ENCODE peak calls at places on chromosome 6, in four cellular contexts. B, X, A and L are unnamed samples.

GRCh38 chr6:88588938-88589337 is 374.5 kb downstream of the RNGTT start:
- DNase-seq in B (no peak), X (no peak), A (no peak), L (no peak)

GRCh38 chr6:152338335-152339125 is 298.6 kb downstream of the SYNE1 start:
- DNase-seq in B (no peak), X (peak; percentile 57), A (no peak), L (no peak)

GRCh38 chr6:3808759-3809514 is 40.2 kb upstream of the FAM50B start:
- DNase-seq in B (no peak), X (no peak), A (no peak), L (no peak)

GRCh38 chr6:14673201-14673600 is 555.6 kb downstream of the CD83 start:
- DNase-seq in B (no peak), X (no peak), A (no peak), L (no peak)

GRCh38 chr6:104955927-104956662 is 812 bp upstream of the LIN28B start:
- DNase-seq in B (no peak), X (peak; percentile 55), A (no peak), L (no peak)

GRCh38 chr6:13666194-13667105 is 45.2 kb downstream of the RANBP9 start:
- DNase-seq in B (no peak), X (no peak), A (peak; percentile 41), L (no peak)

GRCh38 chr6:16721977-16722376 is 39.3 kb downstream of the ATXN1 start:
- DNase-seq in B (no peak), X (no peak), A (no peak), L (no peak)

GRCh38 chr6:82178084-82178758 is 69.3 kb downstream of the IBTK start:
- DNase-seq in B (no peak), X (no peak), A (no peak), L (no peak)

GRCh38 chr6:48535569-48535968 is 424.6 kb upstream of the PTCHD4 start:
- DNase-seq in B (no peak), X (no peak), A (peak; percentile 7), L (no peak)

GRCh38 chr6:43773050-43773956 is 3.3 kb downstream of the VEGFA start:
- DNase-seq in B (no peak), X (no peak), A (no peak), L (peak; percentile 68)

GRCh38 chr6:157468574-157468973 is 87.6 kb downstream of the ZDHHC14 start:
- DNase-seq in B (no peak), X (no peak), A (no peak), L (no peak)

GRCh38 chr6:43628392-43629103 is 516 bp downstream of the GTPBP2 start:
- DNase-seq in B (no peak), X (peak; percentile 32), A (no peak), L (peak; percentile 56)

GRCh38 chr6:140441256-140441655 is 1066.8 kb upstream of the CITED2 start:
- DNase-seq in B (no peak), X (peak; percentile 49), A (no peak), L (no peak)

GRCh38 chr6:62042444-62042843 is 243.6 kb downstream of the KHDRBS2 start:
- DNase-seq in B (no peak), X (no peak), A (no peak), L (no peak)

GRCh38 chr6:44291841-44292240 is 21.3 kb downstream of the AARS2 start:
- DNase-seq in B (no peak), X (no peak), A (no peak), L (no peak)

GRCh38 chr6:26065952-26066380 is 21.3 kb upstream of the HFE start:
- DNase-seq in B (no peak), X (peak; percentile 33), A (no peak), L (no peak)

GRCh38 chr6:16496210-16496609 is 257.8 kb downstream of the GMPR start:
- DNase-seq in B (no peak), X (no peak), A (no peak), L (no peak)

GRCh38 chr6:99119109-99120031 is 171.6 kb upstream of the FBXL4 start:
- DNase-seq in B (no peak), X (peak; percentile 50), A (no peak), L (no peak)

GRCh38 chr6:6557504-6557839 is 31.0 kb upstream of the LY86 start:
- DNase-seq in B (no peak), X (no peak), A (no peak), L (no peak)

GRCh38 chr6:139239137-139239536 is 52.7 kb downstream of the TXLNB start:
- DNase-seq in B (no peak), X (no peak), A (no peak), L (no peak)

GRCh38 chr6:85287654-85288053 is 162.2 kb upstream of the NT5E start:
- DNase-seq in B (no peak), X (no peak), A (no peak), L (no peak)

GRCh38 chr6:143575840-143576498 is 64.4 kb upstream of the FUCA2 start:
- DNase-seq in B (no peak), X (no peak), A (no peak), L (no peak)

GRCh38 chr6:46773201-46773855 is 19.9 kb upstream of the MEP1A start:
- DNase-seq in B (no peak), X (no peak), A (no peak), L (no peak)

GRCh38 chr6:65064844-65065243 is 642.2 kb downstream of the EYS start:
- DNase-seq in B (no peak), X (no peak), A (no peak), L (no peak)

GRCh38 chr6:150751296-150751695 is 114.2 kb upstream of the MTHFD1L start:
- DNase-seq in B (no peak), X (no peak), A (no peak), L (no peak)

GRCh38 chr6:150057501-150057951 is 11.4 kb downstream of the ULBP3 start:
- DNase-seq in B (no peak), X (no peak), A (no peak), L (no peak)

GRCh38 chr6:151292974-151293373 is 53.2 kb downstream of the AKAP12 start:
- DNase-seq in B (no peak), X (no peak), A (no peak), L (no peak)

GRCh38 chr6:109236140-109237081 is 141.1 kb downstream of the CEP57L1 start:
- DNase-seq in B (no peak), X (no peak), A (no peak), L (peak; percentile 45)

GRCh38 chr6:35722121-35722761 is 14.6 kb upstream of the ARMC12 start:
- DNase-seq in B (no peak), X (no peak), A (no peak), L (no peak)

GRCh38 chr6:143569035-143569434 is 57.5 kb upstream of the FUCA2 start:
- DNase-seq in B (no peak), X (no peak), A (no peak), L (no peak)

GRCh38 chr6:133802861-133803260 is 86.1 kb upstream of the TCF21 start:
- DNase-seq in B (no peak), X (no peak), A (no peak), L (no peak)

GRCh38 chr6:144266091-144266649 is 19.0 kb upstream of the UTRN start:
- DNase-seq in B (peak; percentile 3), X (no peak), A (peak; percentile 93), L (no peak)

GRCh38 chr6:17418281-17419188 is 25.1 kb downstream of the CAP2 start:
- DNase-seq in B (no peak), X (no peak), A (peak; percentile 21), L (no peak)

GRCh38 chr6:137830562-137830961 is 36.5 kb upstream of the TNFAIP3 start:
- DNase-seq in B (no peak), X (no peak), A (no peak), L (no peak)

GRCh38 chr6:74597266-74597665 is 608.6 kb downstream of the COL12A1 start:
- DNase-seq in B (no peak), X (no peak), A (no peak), L (no peak)

GRCh38 chr6:159608961-159609673 is 83.9 kb downstream of the SOD2 start:
- DNase-seq in B (no peak), X (no peak), A (peak; percentile 42), L (no peak)

GRCh38 chr6:107741191-107741680 is 82.9 kb downstream of the SCML4 start:
- DNase-seq in B (no peak), X (no peak), A (no peak), L (no peak)

GRCh38 chr6:47478233-47479155 is 905 bp downstream of the CD2AP start:
- DNase-seq in B (no peak), X (no peak), A (no peak), L (no peak)

GRCh38 chr6:168052291-168052891 is 26.6 kb downstream of the FRMD1 start:
- DNase-seq in B (no peak), X (no peak), A (no peak), L (no peak)

GRCh38 chr6:168051648-168052047 is 27.4 kb downstream of the FRMD1 start:
- DNase-seq in B (no peak), X (no peak), A (no peak), L (no peak)

GRCh38 chr6:168050225-168050796 is 28.7 kb downstream of the FRMD1 start:
- DNase-seq in B (no peak), X (no peak), A (no peak), L (no peak)

GRCh38 chr6:168049681-168050224 is 29.3 kb downstream of the FRMD1 start:
- DNase-seq in B (no peak), X (no peak), A (no peak), L (no peak)

GRCh38 chr6:168050861-168051586 is 28.0 kb downstream of the FRMD1 start:
- DNase-seq in B (no peak), X (no peak), A (no peak), L (no peak)
- TF ChIP-seq CTCF in B (no peak), X (no peak), A (no peak), L (no peak)

GRCh38 chr6:91447086-91447485 is 860.2 kb upstream of the MAP3K7 start:
- DNase-seq in B (no peak), X (no peak), A (no peak), L (no peak)

GRCh38 chr6:91438570-91438969 is 851.7 kb upstream of the MAP3K7 start:
- DNase-seq in B (no peak), X (no peak), A (no peak), L (no peak)

GRCh38 chr6:91437295-91437694 is 850.4 kb upstream of the MAP3K7 start:
- DNase-seq in B (no peak), X (no peak), A (no peak), L (no peak)

GRCh38 chr6:91447530-91447929 is 860.7 kb upstream of the MAP3K7 start:
- DNase-seq in B (no peak), X (no peak), A (no peak), L (no peak)

GRCh38 chr6:91442342-91442741 is 855.5 kb upstream of the MAP3K7 start:
- DNase-seq in B (no peak), X (no peak), A (no peak), L (no peak)
- TF ChIP-seq CTCF in B (no peak), X (no peak), A (no peak), L (no peak)

GRCh38 chr6:38702471-38703397 is at the start of gene GLO1:
- DNase-seq in B (peak; percentile 85), X (peak; percentile 92), A (peak; percentile 95), L (peak; percentile 95)
- TF ChIP-seq CTCF in B (no peak), X (no peak), A (no peak), L (no peak)

DNA sequence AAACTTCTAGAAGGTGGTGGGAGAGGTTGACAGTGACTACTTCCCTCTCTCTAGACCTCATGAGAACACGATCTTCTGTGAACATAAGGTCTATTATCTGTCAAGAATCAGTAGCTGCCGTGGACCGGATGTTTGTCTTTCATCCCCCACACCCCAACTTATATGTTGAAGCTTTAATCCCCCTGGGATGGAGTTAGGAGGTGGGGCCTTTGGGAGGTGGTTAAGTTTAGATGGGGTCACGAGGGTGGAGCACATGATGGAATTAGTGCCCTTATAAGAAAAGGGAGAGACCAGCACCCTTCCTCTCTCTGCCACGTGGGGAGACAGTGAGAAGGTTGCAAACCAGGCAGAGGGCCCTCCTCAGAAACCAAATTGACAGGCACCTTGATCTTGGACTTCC is 409.1 kb downstream of the QKI start:
- DNase-seq in B (no peak), X (no peak), A (no peak), L (no peak)
- TF ChIP-seq CTCF in B (no peak), X (no peak), A (no peak), L (no peak)